ENCODE peak calls at places on chromosomes 2 and 18, in eight cellular contexts. I is tibial artery, H is cardiac fibroblast, J is GM10248, B is fibroblast of villous mesenchyme, O is pancreas, Y is Peyer's patch, Z is AG09319. U is an unnamed sample.
A peak's percentile ranks its signal among the peaks of the same experiment; 100 is the strongest.

GRCh38 chr18:13610517-13610916 is 115.8 kb downstream of the FAM210A start:
- DNase-seq in O (no peak), H (peak; percentile 2), I (no peak), Y (no peak), J (no peak), Z (no peak), B (no peak), U (no peak)

GRCh38 chr2:121881950-121882349 is 126.5 kb downstream of the TSN start:
- DNase-seq in Y (no peak), J (no peak), B (no peak), Z (no peak), I (no peak), O (no peak), H (no peak), U (no peak)

GRCh38 chr2:226915846-226916360 is 80.0 kb downstream of the RHBDD1 start:
- DNase-seq in O (no peak), Z (no peak), B (peak; percentile 78), I (no peak), Y (no peak), H (peak; percentile 74), J (no peak), U (peak; percentile 53)

GRCh38 chr18:24380163-24380747 is 17.4 kb downstream of the OSBPL1A start:
- DNase-seq in O (no peak), Y (no peak), J (no peak), B (no peak), Z (no peak), I (no peak), H (no peak), U (no peak)

GRCh38 chr2:159226059-159226461 is 60.4 kb downstream of the WDSUB1 start:
- DNase-seq in Y (no peak), H (peak; percentile 74), J (peak; percentile 31), O (no peak), Z (no peak), I (no peak), B (peak; percentile 50), U (peak; percentile 38)

GRCh38 chr2:30947686-30948085 is 140.4 kb upstream of the CAPN13 start:
- DNase-seq in O (no peak), I (no peak), B (no peak), Y (no peak), J (no peak), Z (no peak), H (no peak), U (no peak)

GRCh38 chr18:77304263-77304662 is 54.6 kb downstream of the GALR1 start:
- DNase-seq in Y (no peak), I (no peak), B (no peak), Z (no peak), J (no peak), H (no peak), O (no peak), U (no peak)

GRCh38 chr2:241686322-241686648 is 330 bp downstream of the DTYMK start:
- DNase-seq in Y (no peak), O (no peak), J (no peak), Z (no peak), H (no peak), B (peak; percentile 11), I (no peak), U (no peak)

GRCh38 chr2:42652086-42652485 is 83.7 kb downstream of the MTA3 start:
- DNase-seq in H (no peak), I (no peak), Y (no peak), Z (no peak), O (no peak), J (no peak), B (no peak), U (no peak)

GRCh38 chr2:20465716-20466391 is 19.0 kb downstream of the RHOB start:
- DNase-seq in H (no peak), J (no peak), Y (no peak), I (peak; percentile 7), B (no peak), O (no peak), Z (no peak), U (no peak)

GRCh38 chr18:73895701-73896100 is 251.9 kb downstream of the FBXO15 start:
- DNase-seq in Z (no peak), I (no peak), J (no peak), O (no peak), H (no peak), Y (no peak), B (no peak), U (no peak)

GRCh38 chr18:73888565-73888964 is 259.1 kb downstream of the FBXO15 start:
- DNase-seq in J (no peak), B (no peak), O (no peak), I (no peak), Y (no peak), H (no peak), Z (no peak), U (no peak)

GRCh38 chr18:73887801-73888200 is 259.8 kb downstream of the FBXO15 start:
- DNase-seq in H (no peak), B (no peak), Z (no peak), Y (no peak), J (no peak), I (no peak), O (no peak), U (no peak)

GRCh38 chr18:73893879-73894278 is 253.8 kb downstream of the FBXO15 start:
- DNase-seq in I (no peak), Z (no peak), Y (no peak), J (no peak), O (no peak), B (no peak), H (no peak), U (no peak)

DNA sequence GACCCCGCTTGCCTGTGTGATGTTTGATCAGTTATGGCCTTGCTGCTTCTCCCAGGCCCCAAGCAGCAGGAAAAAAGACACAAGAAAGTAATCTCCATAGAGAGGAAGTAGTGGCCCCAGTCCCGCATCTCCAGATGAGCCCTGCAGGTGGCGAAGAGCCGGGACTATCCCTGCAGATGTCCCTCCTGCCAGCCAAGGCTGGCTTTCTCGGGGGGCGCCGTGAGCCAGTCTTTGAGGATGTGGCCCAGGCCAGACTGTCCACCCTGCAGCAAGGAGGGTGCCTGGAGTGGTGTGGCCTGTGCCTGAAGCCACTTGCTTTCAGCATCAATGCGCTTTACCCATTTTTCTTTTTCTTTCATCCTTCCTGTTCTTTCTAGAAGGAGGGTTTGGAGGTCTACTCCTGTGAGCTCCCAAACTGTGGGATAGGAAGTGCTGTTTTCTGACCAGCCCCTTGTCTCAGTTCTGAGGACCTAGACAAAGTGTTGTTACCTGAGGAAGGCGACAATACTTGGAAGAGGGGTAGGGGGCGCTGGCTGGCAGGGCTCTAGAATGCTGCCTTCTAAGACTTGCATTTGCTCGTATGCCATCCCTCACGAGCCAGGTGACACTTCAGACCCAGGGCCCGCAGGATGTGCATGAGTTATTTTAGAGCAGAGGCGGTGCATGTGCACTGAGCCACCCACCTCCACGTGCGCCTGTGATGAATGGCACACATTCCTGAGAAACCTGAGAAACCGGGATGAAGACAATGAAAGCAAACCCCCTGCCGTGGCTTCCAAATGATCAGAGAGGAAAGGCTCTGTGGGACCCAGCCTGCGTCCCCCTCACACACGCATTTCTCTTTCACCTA is 255.8 kb downstream of the FBXO15 start:
- DNase-seq in I (no peak), Y (no peak), Z (no peak), J (no peak), B (no peak), H (no peak), O (no peak), U (no peak)
- TF ChIP-seq CTCF in I (no peak), Y (no peak), Z (no peak), J (no peak), B (peak; percentile 26), H (no peak), O (no peak), U (no peak)

GRCh38 chr2:152611458-152612231 is 105.6 kb downstream of the PRPF40A start:
- DNase-seq in I (peak; percentile 73), O (no peak), J (peak; percentile 57), H (peak; percentile 89), Z (peak; percentile 68), B (peak; percentile 94), Y (no peak), U (peak; percentile 88)
- TF ChIP-seq CTCF in I (no peak), O (no peak), J (no peak), H (no peak), Z (no peak), B (no peak), Y (no peak), U (no peak)

DNA sequence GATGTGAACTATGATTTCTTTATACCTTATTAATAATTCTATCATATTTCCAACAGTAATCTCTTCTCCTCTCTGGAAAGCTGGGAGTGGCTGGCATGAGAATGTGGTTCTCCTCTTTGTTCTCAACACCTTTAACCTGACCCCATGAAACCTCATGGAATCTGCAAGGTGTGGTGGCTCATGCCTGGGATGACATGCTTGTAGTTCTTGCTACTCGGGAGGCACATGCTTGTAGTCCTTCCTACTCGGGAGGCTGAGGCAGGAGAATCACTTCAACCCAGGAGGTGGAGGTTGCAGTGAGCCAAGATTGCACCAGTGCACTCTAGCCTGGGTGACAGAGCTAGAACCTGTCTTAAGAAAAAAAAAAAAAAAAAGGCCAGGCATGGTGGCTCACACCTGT is 10.8 kb upstream of the CDCA7 start:
- DNase-seq in B (no peak), O (no peak), J (no peak), Z (no peak), Y (no peak), H (no peak), I (no peak), U (no peak)
- TF ChIP-seq CTCF in B (no peak), O (no peak), J (no peak), Z (no peak), Y (no peak), H (no peak), I (no peak), U (no peak)

GRCh38 chr18:5975111-5975622 is 79.8 kb upstream of the TMEM200C start:
- DNase-seq in H (peak; percentile 70), Y (no peak), B (peak; percentile 14), I (no peak), O (no peak), J (peak; percentile 55), Z (peak; percentile 16), U (peak; percentile 55)
- TF ChIP-seq CTCF in H (no peak), Y (no peak), B (no peak), I (no peak), O (no peak), J (peak; percentile 3), Z (no peak), U (no peak)

GRCh38 chr2:173749315-173749714 is 215.9 kb downstream of the SP3 start:
- DNase-seq in Z (peak; percentile 28), Y (no peak), B (peak; percentile 45), J (no peak), H (peak; percentile 64), O (no peak), I (no peak), U (peak; percentile 65)

GRCh38 chr2:173750831-173751230 is 214.3 kb downstream of the SP3 start:
- DNase-seq in I (no peak), J (no peak), H (no peak), B (no peak), Y (no peak), Z (no peak), O (no peak), U (no peak)

GRCh38 chr2:173751245-173751975 is 213.8 kb downstream of the SP3 start:
- DNase-seq in I (no peak), Z (no peak), B (no peak), Y (no peak), J (no peak), H (no peak), O (no peak), U (no peak)

GRCh38 chr2:173752152-173752551 is 213.0 kb downstream of the SP3 start:
- DNase-seq in O (no peak), Y (no peak), I (no peak), Z (no peak), B (peak; percentile 6), H (peak; percentile 44), J (no peak), U (peak; percentile 37)

GRCh38 chr2:173750332-173750731 is 214.8 kb downstream of the SP3 start:
- DNase-seq in I (no peak), B (peak; percentile 33), J (no peak), H (peak; percentile 6), Z (no peak), Y (no peak), O (no peak), U (peak; percentile 36)
- TF ChIP-seq CTCF in I (no peak), B (no peak), J (no peak), H (no peak), Z (peak; percentile 42), Y (no peak), O (no peak), U (peak; percentile 21)

U was measured in fibroblast of pulmonary artery.